ENCODE peak calls at places on chromosomes 2 and 18, in ten cellular contexts. C is thoracic aorta, V is glomerular endothelial cell, K is GDM1, T is AG08395, B is dermis microvascular lymphatic vessel endothelial cell, N is spleen, F is ELR, P is T-cell, L is iPS DF 6.9. A is an unnamed sample.

GRCh38 chr2:3461781-3462492 is 57.4 kb downstream of the ADI1 start:
- DNase-seq in C (no peak), V (peak), K (no peak), T (peak), B (peak), N (peak), F (peak), P (no peak), L (no peak), A (no peak)

GRCh38 chr2:166888180-166888579 is at the start of gene XIRP2:
- DNase-seq in C (no peak), V (no peak), K (no peak), T (no peak), B (no peak), N (no peak), F (no peak), P (no peak), L (no peak), A (no peak)

GRCh38 chr2:203656522-203657287 is 49.7 kb upstream of the CD28 start:
- DNase-seq in C (no peak), V (no peak), K (no peak), T (peak), B (no peak), N (no peak), F (no peak), P (no peak), L (no peak), A (no peak)

GRCh38 chr2:20213651-20214565 is 11.0 kb downstream of the SDC1 start:
- DNase-seq in C (no peak), V (no peak), K (no peak), T (no peak), B (no peak), N (peak), F (no peak), P (no peak), L (no peak), A (no peak)

GRCh38 chr2:240500561-240501423 is 57.0 kb downstream of the ANKMY1 start:
- DNase-seq in C (no peak), V (no peak), K (no peak), T (no peak), B (no peak), N (peak), F (no peak), P (no peak), L (no peak), A (no peak)

GRCh38 chr2:26989156-26989555 is 18.7 kb downstream of the MAPRE3 start:
- DNase-seq in C (no peak), V (no peak), K (no peak), T (peak), B (no peak), N (no peak), F (peak), P (no peak), L (no peak), A (no peak)

GRCh38 chr2:195026261-195026660 is 630.8 kb upstream of the SLC39A10 start:
- DNase-seq in C (no peak), V (no peak), K (no peak), T (no peak), B (no peak), N (no peak), F (peak), P (no peak), L (no peak), A (no peak)

GRCh38 chr2:172955587-172955986 is 120.1 kb upstream of the MAP3K20 start:
- DNase-seq in C (no peak), V (no peak), K (no peak), T (no peak), B (no peak), N (no peak), F (no peak), P (no peak), L (no peak), A (no peak)

GRCh38 chr2:186716899-186717811 is 23.3 kb downstream of the FAM171B start:
- DNase-seq in C (no peak), V (no peak), K (no peak), T (peak), B (no peak), N (no peak), F (no peak), P (no peak), L (no peak), A (no peak)

GRCh38 chr18:54878662-54879058 is 50.4 kb downstream of the RAB27B start:
- DNase-seq in C (no peak), V (no peak), K (no peak), T (no peak), B (no peak), N (no peak), F (peak), P (no peak), L (no peak), A (no peak)

GRCh38 chr2:37361994-37362698 is 17.7 kb downstream of the QPCT start:
- DNase-seq in C (no peak), V (no peak), K (no peak), T (no peak), B (no peak), N (no peak), F (no peak), P (no peak), L (no peak), A (no peak)

GRCh38 chr2:180728928-180729559 is 251.4 kb upstream of the UBE2E3 start:
- DNase-seq in C (no peak), V (peak), K (no peak), T (peak), B (peak), N (no peak), F (peak), P (no peak), L (no peak), A (no peak)

GRCh38 chr2:172090044-172090946 is 5.0 kb downstream of the DLX1 start:
- DNase-seq in C (no peak), V (no peak), K (no peak), T (no peak), B (no peak), N (no peak), F (no peak), P (no peak), L (no peak), A (no peak)

GRCh38 chr2:240437861-240438809 is 2.7 kb downstream of the GPC1 start:
- DNase-seq in C (no peak), V (peak), K (peak), T (peak), B (peak), N (peak), F (peak), P (no peak), L (no peak), A (peak)

GRCh38 chr2:7523557-7524210 is 606.5 kb downstream of the RNF144A start:
- DNase-seq in C (no peak), V (no peak), K (no peak), T (peak), B (no peak), N (no peak), F (no peak), P (no peak), L (no peak), A (no peak)

GRCh38 chr18:59567445-59567844 is 129.8 kb downstream of the CCBE1 start:
- DNase-seq in C (no peak), V (no peak), K (no peak), T (no peak), B (no peak), N (no peak), F (no peak), P (no peak), L (no peak), A (no peak)

GRCh38 chr2:231670892-231671616 is 37.3 kb upstream of the PTMA start:
- DNase-seq in C (no peak), V (no peak), K (peak), T (no peak), B (peak), N (peak), F (peak), P (no peak), L (no peak), A (no peak)

GRCh38 chr2:26875808-26876207 is 27.9 kb downstream of the DPYSL5 start:
- DNase-seq in C (no peak), V (no peak), K (no peak), T (no peak), B (no peak), N (no peak), F (no peak), P (no peak), L (no peak), A (no peak)

GRCh38 chr2:84212611-84213314 is 246.3 kb downstream of the SUCLG1 start:
- DNase-seq in C (no peak), V (no peak), K (no peak), T (no peak), B (no peak), N (no peak), F (no peak), P (no peak), L (no peak), A (no peak)

GRCh38 chr2:220297093-220297492 is 669.7 kb downstream of the SLC4A3 start:
- DNase-seq in C (no peak), V (no peak), K (no peak), T (no peak), B (no peak), N (no peak), F (no peak), P (no peak), L (no peak), A (no peak)

GRCh38 chr2:199717587-199717907 is 133.4 kb downstream of the FTCDNL1 start:
- DNase-seq in C (no peak), V (no peak), K (no peak), T (no peak), B (no peak), N (no peak), F (no peak), P (no peak), L (no peak), A (no peak)

GRCh38 chr2:156338578-156338977 is 6.1 kb upstream of the NR4A2 start:
- DNase-seq in C (no peak), V (no peak), K (no peak), T (no peak), B (no peak), N (no peak), F (no peak), P (no peak), L (no peak), A (no peak)

GRCh38 chr2:240567137-240567871 is 980 bp upstream of the RNPEPL1 start:
- DNase-seq in C (no peak), V (no peak), K (no peak), T (no peak), B (peak), N (peak), F (peak), P (no peak), L (no peak), A (peak)

GRCh38 chr2:195018462-195018861 is 638.6 kb upstream of the SLC39A10 start:
- DNase-seq in C (no peak), V (no peak), K (no peak), T (no peak), B (no peak), N (no peak), F (no peak), P (no peak), L (no peak), A (no peak)

GRCh38 chr2:237383991-237384671 is 29.8 kb downstream of the COL6A3 start:
- DNase-seq in C (no peak), V (no peak), K (no peak), T (no peak), B (no peak), N (no peak), F (peak), P (no peak), L (no peak), A (no peak)

GRCh38 chr18:3500016-3500415 is 50.0 kb downstream of the TGIF1 start:
- DNase-seq in C (no peak), V (no peak), K (no peak), T (peak), B (peak), N (no peak), F (no peak), P (no peak), L (no peak), A (no peak)

GRCh38 chr18:34120294-34120693 is 104.4 kb downstream of the NOL4 start:
- DNase-seq in C (no peak), V (no peak), K (no peak), T (no peak), B (no peak), N (no peak), F (no peak), P (no peak), L (no peak), A (no peak)

GRCh38 chr2:191574232-191574631 is 103.7 kb upstream of the NABP1 start:
- DNase-seq in C (no peak), V (no peak), K (no peak), T (no peak), B (no peak), N (no peak), F (peak), P (no peak), L (no peak), A (no peak)

GRCh38 chr18:50870138-50870845 is 8.6 kb upstream of the ME2 start:
- DNase-seq in C (no peak), V (no peak), K (no peak), T (no peak), B (peak), N (no peak), F (peak), P (no peak), L (no peak), A (no peak)

GRCh38 chr18:31576670-31577069 is 15.0 kb upstream of the TTR start:
- DNase-seq in C (no peak), V (no peak), K (no peak), T (no peak), B (no peak), N (no peak), F (no peak), P (no peak), L (no peak), A (no peak)

GRCh38 chr2:219128401-219128800 is 32.2 kb downstream of the NHEJ1 start:
- DNase-seq in C (no peak), V (no peak), K (peak), T (no peak), B (no peak), N (no peak), F (no peak), P (no peak), L (no peak), A (no peak)

GRCh38 chr2:75375646-75376582 is 176.6 kb upstream of the TACR1 start:
- DNase-seq in C (no peak), V (no peak), K (no peak), T (peak), B (no peak), N (no peak), F (peak), P (no peak), L (no peak), A (no peak)

GRCh38 chr2:64551851-64552250 is 27.7 kb downstream of the AFTPH start:
- DNase-seq in C (no peak), V (no peak), K (no peak), T (no peak), B (no peak), N (no peak), F (no peak), P (no peak), L (no peak), A (no peak)

GRCh38 chr18:45863469-45863868 is 38.0 kb downstream of the SIGLEC15 start:
- DNase-seq in C (no peak), V (no peak), K (no peak), T (no peak), B (no peak), N (no peak), F (peak), P (no peak), L (no peak), A (no peak)

GRCh38 chr2:165197346-165197745 is 6.5 kb downstream of the SCN3A start:
- DNase-seq in C (no peak), V (no peak), K (no peak), T (no peak), B (no peak), N (no peak), F (no peak), P (no peak), L (no peak), A (no peak)

GRCh38 chr2:200274116-200275075 is 32.1 kb upstream of the SPATS2L start:
- DNase-seq in C (no peak), V (no peak), K (no peak), T (no peak), B (no peak), N (no peak), F (no peak), P (no peak), L (no peak), A (no peak)

GRCh38 chr2:19478441-19478840 is 120.0 kb upstream of the OSR1 start:
- DNase-seq in C (no peak), V (no peak), K (no peak), T (no peak), B (no peak), N (no peak), F (no peak), P (no peak), L (no peak), A (no peak)

GRCh38 chr2:8575011-8575750 is 106.7 kb upstream of the ID2 start:
- DNase-seq in C (no peak), V (no peak), K (peak), T (peak), B (no peak), N (peak), F (no peak), P (peak), L (no peak), A (peak)

A was measured in activated naive CD4-positive, alpha-beta T cell treated with anti-CD3 and anti-CD28 coated beads, Interleukin-2, amount 50 U/mL, for 16 hours.